ENCODE peak calls at places on chromosomes 3 and 15, in ten cellular contexts. One of them, this sample, is unnamed.

GRCh38 chr15:66883322-66883911 is 181.4 kb downstream of the SMAD6 start:
- DNase-seq in IMR-90: peak
- DNase-seq in H1: peak
- DNase-seq in heart right ventricle: peak
- DNase-seq in fibroblast of lung: peak
- DNase-seq in SK-N-SH: no peak
- DNase-seq in tibial nerve: peak
- DNase-seq in body of pancreas: peak
- DNase-seq in AG04450: peak
- DNase-seq in neural progenitor cell: peak
- DNase-seq in this sample: peak

GRCh38 chr3:198080521-198081384 is 120.7 kb downstream of the LMLN start:
- DNase-seq in IMR-90: peak
- DNase-seq in H1: peak
- DNase-seq in heart right ventricle: peak
- DNase-seq in fibroblast of lung: peak
- DNase-seq in SK-N-SH: peak
- DNase-seq in tibial nerve: no peak
- DNase-seq in body of pancreas: peak
- DNase-seq in AG04450: peak
- DNase-seq in neural progenitor cell: peak
- DNase-seq in this sample: no peak

GRCh38 chr15:93420050-93420452 is 331.0 kb upstream of the RGMA start:
- DNase-seq in IMR-90: no peak
- DNase-seq in H1: peak
- DNase-seq in heart right ventricle: no peak
- DNase-seq in fibroblast of lung: no peak
- DNase-seq in SK-N-SH: no peak
- DNase-seq in tibial nerve: no peak
- DNase-seq in body of pancreas: no peak
- DNase-seq in AG04450: no peak
- DNase-seq in neural progenitor cell: no peak
- DNase-seq in this sample: no peak

GRCh38 chr15:69265347-69265955 is 33.3 kb upstream of the PAQR5 start:
- DNase-seq in IMR-90: peak
- DNase-seq in H1: no peak
- DNase-seq in heart right ventricle: no peak
- DNase-seq in fibroblast of lung: peak
- DNase-seq in SK-N-SH: no peak
- DNase-seq in tibial nerve: no peak
- DNase-seq in body of pancreas: no peak
- DNase-seq in AG04450: no peak
- DNase-seq in neural progenitor cell: peak
- DNase-seq in this sample: no peak

GRCh38 chr3:180744226-180744625 is 64.9 kb upstream of the CCDC39 start:
- DNase-seq in IMR-90: no peak
- DNase-seq in H1: no peak
- DNase-seq in heart right ventricle: no peak
- DNase-seq in fibroblast of lung: peak
- DNase-seq in SK-N-SH: peak
- DNase-seq in tibial nerve: no peak
- DNase-seq in body of pancreas: no peak
- DNase-seq in AG04450: no peak
- DNase-seq in neural progenitor cell: peak
- DNase-seq in this sample: no peak

GRCh38 chr3:105608623-105609022 is 241.9 kb downstream of the ALCAM start:
- DNase-seq in IMR-90: no peak
- DNase-seq in H1: no peak
- DNase-seq in heart right ventricle: peak
- DNase-seq in fibroblast of lung: no peak
- DNase-seq in SK-N-SH: no peak
- DNase-seq in tibial nerve: no peak
- DNase-seq in body of pancreas: no peak
- DNase-seq in AG04450: no peak
- DNase-seq in neural progenitor cell: peak
- DNase-seq in this sample: no peak

GRCh38 chr3:161117646-161118045 is 12.5 kb upstream of the B3GALNT1 start:
- DNase-seq in IMR-90: no peak
- DNase-seq in H1: no peak
- DNase-seq in heart right ventricle: no peak
- DNase-seq in fibroblast of lung: peak
- DNase-seq in SK-N-SH: no peak
- DNase-seq in tibial nerve: no peak
- DNase-seq in body of pancreas: no peak
- DNase-seq in AG04450: no peak
- DNase-seq in neural progenitor cell: no peak
- DNase-seq in this sample: no peak

GRCh38 chr3:141486416-141486734 is 452 bp upstream of the RASA2 start:
- DNase-seq in IMR-90: peak
- DNase-seq in H1: no peak
- DNase-seq in heart right ventricle: no peak
- DNase-seq in fibroblast of lung: peak
- DNase-seq in SK-N-SH: no peak
- DNase-seq in tibial nerve: no peak
- DNase-seq in body of pancreas: no peak
- DNase-seq in AG04450: no peak
- DNase-seq in neural progenitor cell: no peak
- DNase-seq in this sample: no peak

GRCh38 chr3:177516130-177517011 is 319.1 kb upstream of the TBL1XR1 start:
- DNase-seq in IMR-90: peak
- DNase-seq in H1: no peak
- DNase-seq in heart right ventricle: peak
- DNase-seq in fibroblast of lung: peak
- DNase-seq in SK-N-SH: no peak
- DNase-seq in tibial nerve: no peak
- DNase-seq in body of pancreas: no peak
- DNase-seq in AG04450: peak
- DNase-seq in neural progenitor cell: peak
- DNase-seq in this sample: no peak

GRCh38 chr15:70530906-70531305 is 232.5 kb downstream of the UACA start:
- DNase-seq in IMR-90: no peak
- DNase-seq in H1: no peak
- DNase-seq in heart right ventricle: no peak
- DNase-seq in fibroblast of lung: no peak
- DNase-seq in SK-N-SH: no peak
- DNase-seq in tibial nerve: no peak
- DNase-seq in body of pancreas: no peak
- DNase-seq in AG04450: no peak
- DNase-seq in neural progenitor cell: no peak
- DNase-seq in this sample: no peak

GRCh38 chr3:100040446-100040845 is 73.9 kb downstream of the FILIP1L start:
- DNase-seq in IMR-90: peak
- DNase-seq in H1: no peak
- DNase-seq in heart right ventricle: no peak
- DNase-seq in fibroblast of lung: peak
- DNase-seq in SK-N-SH: no peak
- DNase-seq in tibial nerve: no peak
- DNase-seq in body of pancreas: no peak
- DNase-seq in AG04450: no peak
- DNase-seq in neural progenitor cell: no peak
- DNase-seq in this sample: no peak

GRCh38 chr3:197746801-197747237 is 2.9 kb upstream of the FYTTD1 start:
- DNase-seq in IMR-90: no peak
- DNase-seq in H1: no peak
- DNase-seq in heart right ventricle: no peak
- DNase-seq in fibroblast of lung: no peak
- DNase-seq in SK-N-SH: no peak
- DNase-seq in tibial nerve: no peak
- DNase-seq in body of pancreas: no peak
- DNase-seq in AG04450: no peak
- DNase-seq in neural progenitor cell: no peak
- DNase-seq in this sample: no peak

GRCh38 chr3:192408721-192409151 is 318.6 kb downstream of the FGF12 start:
- DNase-seq in IMR-90: no peak
- DNase-seq in H1: no peak
- DNase-seq in heart right ventricle: peak
- DNase-seq in fibroblast of lung: peak
- DNase-seq in SK-N-SH: peak
- DNase-seq in tibial nerve: no peak
- DNase-seq in body of pancreas: no peak
- DNase-seq in AG04450: no peak
- DNase-seq in neural progenitor cell: peak
- DNase-seq in this sample: no peak

GRCh38 chr15:68990755-68991500 is 23.6 kb upstream of the NOX5 start:
- DNase-seq in IMR-90: no peak
- DNase-seq in H1: no peak
- DNase-seq in heart right ventricle: no peak
- DNase-seq in fibroblast of lung: no peak
- DNase-seq in SK-N-SH: no peak
- DNase-seq in tibial nerve: no peak
- DNase-seq in body of pancreas: no peak
- DNase-seq in AG04450: no peak
- DNase-seq in neural progenitor cell: no peak
- DNase-seq in this sample: no peak

DNA sequence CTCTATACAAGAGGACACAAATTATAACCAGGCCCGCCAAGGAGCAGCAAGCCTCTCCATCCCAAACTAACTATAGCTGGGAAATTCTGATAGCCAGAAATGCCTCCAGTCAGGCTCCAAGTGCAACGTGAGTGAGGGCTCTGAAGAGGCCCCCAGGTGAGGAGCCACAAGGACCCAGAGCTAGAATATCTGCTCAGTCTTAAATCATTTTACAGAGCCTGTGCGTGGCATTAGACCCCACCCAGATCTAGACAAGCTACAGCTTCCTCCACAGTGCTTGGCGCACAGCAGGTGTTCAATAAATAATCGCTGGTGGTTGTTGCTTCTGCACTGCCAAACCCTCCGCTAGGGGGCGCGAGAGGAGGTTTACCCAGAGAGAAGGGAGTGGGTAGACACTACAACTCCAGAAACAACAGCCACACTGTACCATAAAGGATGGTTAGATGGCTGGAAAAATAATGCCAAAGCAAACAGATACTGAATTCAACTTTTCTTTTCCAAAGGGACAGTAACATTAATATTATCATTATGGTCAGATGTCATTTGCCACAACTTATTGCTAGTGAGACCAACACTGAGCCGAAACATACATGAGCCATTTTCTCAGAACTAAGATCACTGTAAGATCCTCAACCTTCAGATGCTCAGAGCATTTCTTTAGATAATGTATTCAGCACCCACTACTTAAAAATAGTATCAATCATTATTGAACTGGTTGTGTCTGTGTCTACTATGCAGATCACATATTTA is 44.5 kb downstream of the ZIC4 start:
- DNase-seq in IMR-90: no peak
- DNase-seq in H1: no peak
- DNase-seq in heart right ventricle: peak
- DNase-seq in fibroblast of lung: no peak
- DNase-seq in SK-N-SH: peak
- DNase-seq in tibial nerve: no peak
- DNase-seq in body of pancreas: peak
- DNase-seq in AG04450: no peak
- DNase-seq in neural progenitor cell: peak
- DNase-seq in this sample: no peak
- TF ChIP-seq CTCF in IMR-90: peak
- TF ChIP-seq CTCF in H1: peak
- TF ChIP-seq CTCF in heart right ventricle: peak
- TF ChIP-seq CTCF in fibroblast of lung: peak
- TF ChIP-seq CTCF in SK-N-SH: peak
- TF ChIP-seq CTCF in tibial nerve: peak
- TF ChIP-seq CTCF in body of pancreas: no peak
- TF ChIP-seq CTCF in AG04450: peak
- TF ChIP-seq CTCF in neural progenitor cell: peak
- TF ChIP-seq CTCF in this sample: peak

DNA sequence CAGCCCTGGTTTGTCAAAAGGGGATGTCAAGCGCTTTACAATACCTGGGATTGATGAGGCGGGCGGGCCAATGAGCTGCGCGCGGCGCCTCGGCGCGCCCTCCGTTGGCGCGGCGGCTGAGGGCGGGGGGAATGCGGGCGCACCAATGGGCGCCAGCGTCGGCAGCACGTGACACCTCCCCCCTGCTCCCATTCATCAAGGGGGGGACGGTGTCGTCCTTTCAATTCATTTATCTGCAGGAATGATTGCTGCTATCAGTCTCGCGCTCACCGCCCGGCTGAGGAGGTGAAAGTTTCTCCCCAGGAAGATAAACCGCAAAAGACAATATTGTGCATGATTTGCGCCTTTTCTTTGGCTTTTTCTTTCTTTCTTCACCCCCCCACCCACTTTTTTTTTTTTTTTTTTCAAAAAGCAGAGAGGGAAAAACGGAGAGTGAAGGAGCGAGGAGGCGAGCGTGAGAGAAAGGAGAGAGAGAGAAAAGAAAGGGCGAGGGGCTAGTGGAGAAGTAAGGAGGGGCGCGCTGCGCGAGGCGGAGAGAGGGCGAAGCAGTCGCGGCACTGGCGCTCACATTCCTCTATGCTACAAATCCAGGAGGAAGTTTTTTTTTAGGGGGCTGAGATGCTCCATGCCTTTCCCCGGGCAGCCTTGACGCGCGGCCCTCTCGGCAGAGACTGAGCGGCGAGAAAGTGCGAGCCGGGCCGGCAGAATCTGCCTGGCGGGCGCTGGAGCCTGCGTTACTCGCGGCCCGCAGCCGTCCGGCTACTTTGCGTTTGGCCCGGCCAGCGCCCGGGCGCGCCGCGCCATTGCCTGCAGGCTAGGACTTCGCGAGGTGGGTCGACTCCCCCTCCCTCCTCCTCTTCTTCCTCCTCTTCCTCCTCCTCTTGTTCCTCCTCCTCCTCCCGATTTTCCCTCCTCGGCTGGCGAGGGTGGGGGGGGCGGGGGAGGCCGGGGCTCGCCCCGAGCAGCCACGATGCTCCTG is at the start of gene ZIC1:
- DNase-seq in IMR-90: no peak
- DNase-seq in H1: no peak
- DNase-seq in heart right ventricle: no peak
- DNase-seq in fibroblast of lung: peak
- DNase-seq in SK-N-SH: peak
- DNase-seq in tibial nerve: no peak
- DNase-seq in body of pancreas: no peak
- DNase-seq in AG04450: no peak
- DNase-seq in neural progenitor cell: peak
- DNase-seq in this sample: no peak
- H3K4me3 ChIP-seq in IMR-90: no peak
- H3K4me3 ChIP-seq in H1: peak
- H3K4me3 ChIP-seq in heart right ventricle: peak
- H3K4me3 ChIP-seq in fibroblast of lung: no peak
- H3K4me3 ChIP-seq in SK-N-SH: peak
- H3K4me3 ChIP-seq in tibial nerve: peak
- H3K4me3 ChIP-seq in body of pancreas: no peak
- H3K4me3 ChIP-seq in AG04450: no peak
- H3K4me3 ChIP-seq in neural progenitor cell: peak
- H3K4me3 ChIP-seq in this sample: peak

GRCh38 chr15:63441266-63441665 is 59.6 kb upstream of the CA12 start:
- DNase-seq in IMR-90: no peak
- DNase-seq in H1: no peak
- DNase-seq in heart right ventricle: no peak
- DNase-seq in fibroblast of lung: no peak
- DNase-seq in SK-N-SH: no peak
- DNase-seq in tibial nerve: no peak
- DNase-seq in body of pancreas: no peak
- DNase-seq in AG04450: no peak
- DNase-seq in neural progenitor cell: no peak
- DNase-seq in this sample: no peak
- H3K27ac ChIP-seq in IMR-90: no peak
- H3K27ac ChIP-seq in H1: no peak
- H3K27ac ChIP-seq in heart right ventricle: no peak
- H3K27ac ChIP-seq in fibroblast of lung: no peak
- H3K27ac ChIP-seq in SK-N-SH: no peak
- H3K27ac ChIP-seq in tibial nerve: no peak
- H3K27ac ChIP-seq in body of pancreas: no peak
- H3K27ac ChIP-seq in AG04450: no peak
- H3K27ac ChIP-seq in neural progenitor cell: no peak
- H3K27ac ChIP-seq in this sample: no peak

GRCh38 chr15:40929730-40930429 is 740 bp downstream of the DLL4 start:
- DNase-seq in IMR-90: peak
- DNase-seq in H1: no peak
- DNase-seq in heart right ventricle: peak
- DNase-seq in fibroblast of lung: peak
- DNase-seq in SK-N-SH: peak
- DNase-seq in tibial nerve: no peak
- DNase-seq in body of pancreas: peak
- DNase-seq in AG04450: no peak
- DNase-seq in neural progenitor cell: peak
- DNase-seq in this sample: no peak
- TF ChIP-seq CTCF in IMR-90: peak
- TF ChIP-seq CTCF in H1: no peak
- TF ChIP-seq CTCF in heart right ventricle: no peak
- TF ChIP-seq CTCF in fibroblast of lung: peak
- TF ChIP-seq CTCF in SK-N-SH: no peak
- TF ChIP-seq CTCF in tibial nerve: no peak
- TF ChIP-seq CTCF in body of pancreas: no peak
- TF ChIP-seq CTCF in AG04450: no peak
- TF ChIP-seq CTCF in neural progenitor cell: peak
- TF ChIP-seq CTCF in this sample: no peak